ENCODE peak calls at places on chromosomes 6 and 20, in five cellular contexts. S is HCEC 1CT, N is cardiac fibroblast, M is ACHN, J is NCI-H774. B is an unnamed sample.

GRCh38 chr20:59006167-59006863 is 739 bp downstream of the CTSZ start:
- DNase-seq in S (peak), N (no peak), M (no peak), J (no peak), B (no peak)

GRCh38 chr6:161954077-161954476 is 680.2 kb upstream of the AGPAT4 start:
- DNase-seq in S (no peak), N (no peak), M (no peak), J (no peak), B (no peak)

GRCh38 chr6:23584134-23584763 is 541.8 kb upstream of the NRSN1 start:
- DNase-seq in S (no peak), N (no peak), M (no peak), J (no peak), B (no peak)

GRCh38 chr20:22214296-22214695 is 370.1 kb downstream of the FOXA2 start:
- DNase-seq in S (no peak), N (no peak), M (no peak), J (no peak), B (no peak)

GRCh38 chr20:49595811-49596545 is 28.0 kb upstream of the PTGIS start:
- DNase-seq in S (peak), N (peak), M (peak), J (no peak), B (peak)

GRCh38 chr20:62027116-62027515 is 38.6 kb downstream of the TAF4 start:
- DNase-seq in S (no peak), N (no peak), M (no peak), J (no peak), B (peak)

GRCh38 chr20:50555687-50556086 is 45.5 kb downstream of the PTPN1 start:
- DNase-seq in S (no peak), N (no peak), M (no peak), J (no peak), B (no peak)

GRCh38 chr6:87664943-87665342 is 37.1 kb downstream of the AKIRIN2 start:
- DNase-seq in S (no peak), N (no peak), M (no peak), J (no peak), B (no peak)

GRCh38 chr6:116561377-116562018 is 7.9 kb downstream of the CALHM4 start:
- DNase-seq in S (peak), N (peak), M (peak), J (peak), B (peak)

GRCh38 chr20:63651942-63652191 is 1.4 kb downstream of the STMN3 start:
- DNase-seq in S (no peak), N (no peak), M (no peak), J (no peak), B (no peak)

GRCh38 chr6:159871911-159872310 is 18.9 kb upstream of the MAS1 start:
- DNase-seq in S (no peak), N (no peak), M (no peak), J (no peak), B (peak)

GRCh38 chr6:6841571-6841970 is 253.1 kb downstream of the LY86 start:
- DNase-seq in S (no peak), N (no peak), M (no peak), J (no peak), B (no peak)

GRCh38 chr6:107129370-107129925 is 14.1 kb upstream of the BEND3 start:
- DNase-seq in S (no peak), N (no peak), M (no peak), J (no peak), B (no peak)

GRCh38 chr20:39289316-39289715 is 327.2 kb downstream of the DHX35 start:
- DNase-seq in S (no peak), N (no peak), M (peak), J (no peak), B (no peak)

GRCh38 chr6:43772571-43773049 is 2.6 kb downstream of the VEGFA start:
- DNase-seq in S (no peak), N (peak), M (peak), J (no peak), B (no peak)

GRCh38 chr20:50169329-50169823 is 15.9 kb upstream of the PEDS1 start:
- DNase-seq in S (peak), N (peak), M (peak), J (peak), B (peak)

GRCh38 chr6:73580247-73581149 is 59.7 kb upstream of the EEF1A1 start:
- DNase-seq in S (peak), N (peak), M (peak), J (no peak), B (peak)

GRCh38 chr20:43631598-43631997 is 35.3 kb upstream of the MYBL2 start:
- DNase-seq in S (no peak), N (no peak), M (no peak), J (no peak), B (no peak)

GRCh38 chr6:108805611-108806181 is 42.5 kb upstream of the ARMC2 start:
- DNase-seq in S (no peak), N (no peak), M (no peak), J (no peak), B (no peak)

GRCh38 chr6:53043626-53044025 is 21.6 kb upstream of the FBXO9 start:
- DNase-seq in S (peak), N (peak), M (peak), J (no peak), B (peak)

GRCh38 chr6:36984581-36985383 is 1.2 kb downstream of the MTCH1 start:
- DNase-seq in S (peak), N (peak), M (peak), J (no peak), B (peak)

GRCh38 chr6:152471459-152472070 is 165.6 kb downstream of the SYNE1 start:
- DNase-seq in S (no peak), N (peak), M (peak), J (no peak), B (peak)

GRCh38 chr20:10065154-10065833 is 30.5 kb downstream of the ANKEF1 start:
- DNase-seq in S (peak), N (peak), M (no peak), J (no peak), B (peak)

B was measured in IMR-90.